ENCODE peak calls at places on chromosomes 6 and 20, in eight cellular contexts. Q is cardiac fibroblast; K is fibroblast of villous mesenchyme; J is CD8-positive, alpha-beta T cell; D is BJ; C is neural crest cell; I is IMR-90; P is AG10803. R is an unnamed sample.

GRCh38 chr6:49556429-49556837 is 6.0 kb downstream of the C6orf141 start:
- DNase-seq in I (peak; percentile 9), J (no peak), P (peak; percentile 33), K (peak; percentile 68), C (no peak), Q (peak; percentile 55), D (peak; percentile 11), R (peak; percentile 75)

GRCh38 chr6:116170358-116171057 is 44.6 kb upstream of the COL10A1 start:
- DNase-seq in C (no peak), D (no peak), I (no peak), K (no peak), P (no peak), J (no peak), Q (no peak), R (no peak)

GRCh38 chr6:43405354-43405753 is 22.0 kb upstream of the ABCC10 start:
- DNase-seq in D (no peak), K (peak; percentile 25), C (no peak), I (no peak), J (no peak), Q (peak; percentile 17), P (no peak), R (no peak)

GRCh38 chr6:166005846-166006592 is 161.6 kb downstream of the TBXT start:
- DNase-seq in K (peak; percentile 87), P (peak; percentile 70), D (no peak), C (peak; percentile 56), Q (peak; percentile 89), I (peak; percentile 94), J (no peak), R (peak; percentile 72)

GRCh38 chr6:63533026-63533425 is 39.3 kb upstream of the LOC128125822 start:
- DNase-seq in J (no peak), D (no peak), P (no peak), Q (no peak), C (no peak), K (no peak), I (no peak), R (no peak)

GRCh38 chr6:1424306-1424927 is 35.0 kb downstream of the FOXF2 start:
- DNase-seq in C (peak; percentile 31), Q (peak; percentile 65), J (no peak), P (peak; percentile 71), I (peak; percentile 77), K (peak; percentile 57), D (no peak), R (peak; percentile 54)

GRCh38 chr6:99711925-99712324 is 105.3 kb downstream of the PRDM13 start:
- DNase-seq in D (no peak), I (no peak), Q (no peak), C (no peak), P (no peak), K (no peak), J (no peak), R (no peak)

GRCh38 chr6:29834564-29835436 is 7.2 kb downstream of the HLA-G start:
- DNase-seq in J (peak; percentile 77), Q (peak; percentile 26), C (peak; percentile 48), P (peak; percentile 8), K (no peak), I (no peak), D (no peak), R (peak; percentile 73)

GRCh38 chr6:168420084-168420483 is 20.9 kb upstream of the SMOC2 start:
- DNase-seq in C (no peak), K (no peak), P (no peak), J (peak; percentile 37), D (no peak), I (no peak), Q (no peak), R (no peak)

GRCh38 chr6:138103876-138104275 is 3.3 kb downstream of the PERP start:
- DNase-seq in Q (no peak), J (no peak), K (no peak), C (no peak), P (no peak), D (no peak), I (no peak), R (no peak)

GRCh38 chr6:56359201-56359899 is 112.0 kb upstream of the COL21A1 start:
- DNase-seq in K (peak; percentile 81), D (no peak), Q (peak; percentile 84), P (peak; percentile 72), J (peak; percentile 57), I (peak; percentile 79), C (peak; percentile 68), R (peak; percentile 65)
- TF ChIP-seq CTCF in K (peak; percentile 83), D (peak; percentile 59), Q (peak; percentile 63), P (peak; percentile 87), J (peak; percentile 77), I (peak; percentile 88), C (peak; percentile 89), R (peak; percentile 65)

GRCh38 chr6:132948889-132949288 is 134.5 kb downstream of the RPS12 start:
- DNase-seq in J (no peak), P (no peak), I (no peak), K (no peak), C (no peak), D (no peak), Q (no peak), R (no peak)
- TF ChIP-seq CTCF in J (no peak), P (no peak), I (no peak), K (no peak), C (no peak), D (no peak), Q (no peak), R (no peak)

GRCh38 chr6:128767150-128767549 is 115.8 kb upstream of the LAMA2 start:
- DNase-seq in I (no peak), P (no peak), D (no peak), Q (no peak), K (no peak), C (no peak), J (no peak), R (no peak)

GRCh38 chr6:128763599-128764300 is 119.2 kb upstream of the LAMA2 start:
- DNase-seq in C (no peak), P (no peak), Q (no peak), K (no peak), J (no peak), I (no peak), D (no peak), R (no peak)

GRCh38 chr6:128768187-128768586 is 114.8 kb upstream of the LAMA2 start:
- DNase-seq in P (no peak), K (no peak), I (no peak), J (no peak), D (no peak), C (no peak), Q (no peak), R (no peak)

DNA sequence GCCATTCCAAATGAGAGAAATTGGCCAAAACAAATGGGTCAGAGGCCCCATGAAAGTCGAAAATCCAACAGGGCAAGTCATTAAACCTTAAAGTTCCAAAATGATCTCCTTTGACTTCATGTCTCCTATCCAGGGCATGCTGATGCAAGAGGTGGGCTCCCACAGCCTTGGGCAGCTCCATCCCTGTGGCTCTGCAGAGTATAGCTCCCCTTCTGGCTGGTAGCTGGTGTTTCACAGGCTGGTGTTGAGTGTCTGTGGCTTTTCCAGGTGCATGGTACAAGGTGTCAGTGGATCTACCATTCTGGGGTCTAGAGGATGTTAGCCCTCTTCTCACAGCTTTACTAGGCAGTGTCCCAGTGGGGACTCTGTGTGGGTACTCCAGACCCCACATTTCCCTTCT is 115.2 kb upstream of the LAMA2 start:
- DNase-seq in P (no peak), Q (no peak), C (no peak), J (no peak), D (no peak), K (no peak), I (no peak), R (no peak)
- TF ChIP-seq CTCF in P (no peak), Q (no peak), C (no peak), J (no peak), D (no peak), K (no peak), I (no peak), R (no peak)

DNA sequence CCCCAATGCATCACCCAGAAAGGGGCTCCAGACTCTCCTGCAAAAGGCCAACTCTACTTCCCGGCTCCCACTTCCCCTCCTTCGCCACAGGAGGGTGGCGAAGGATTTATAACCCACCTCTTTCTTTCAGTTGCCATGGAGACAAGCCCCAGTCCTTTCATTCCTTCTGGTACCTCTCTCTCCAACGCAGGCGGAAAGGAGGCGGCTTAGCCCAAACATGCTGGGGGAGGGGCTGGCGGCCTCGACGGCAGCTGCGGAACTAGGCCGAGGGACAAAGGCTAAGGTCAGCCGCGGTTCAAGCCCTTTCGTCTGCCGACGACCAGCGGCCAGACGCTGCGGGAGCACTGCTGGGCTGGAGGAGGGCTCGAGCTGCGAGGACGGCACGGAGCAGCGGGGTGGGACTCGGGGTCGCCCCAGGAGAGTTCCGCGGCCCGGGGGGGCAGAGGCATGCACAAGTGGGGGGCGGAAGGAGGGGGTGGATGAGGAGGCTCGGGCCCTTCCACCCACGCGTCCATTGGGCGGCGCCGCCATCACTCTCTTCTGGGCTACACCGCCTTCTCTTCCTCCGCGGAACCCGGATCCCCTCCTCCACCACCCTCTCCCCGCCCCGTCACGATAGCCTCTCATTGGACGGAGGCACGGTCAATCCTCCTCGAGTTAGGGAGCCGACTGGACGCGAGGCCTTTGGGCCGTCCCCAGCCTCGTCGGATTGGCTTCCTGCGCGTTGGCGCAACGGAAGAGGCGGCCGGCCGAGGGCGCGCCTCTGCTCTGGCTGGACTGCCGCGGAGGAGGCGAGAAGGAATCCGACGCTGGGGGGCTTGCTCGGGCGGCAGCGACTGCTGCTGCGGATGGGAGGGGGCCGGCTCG is at the start of gene PANK2:
- DNase-seq in C (peak; percentile 97), Q (peak; percentile 100), I (peak; percentile 98), D (peak; percentile 95), P (peak; percentile 99), K (peak; percentile 99), J (peak; percentile 98), R (peak; percentile 95)
- TF ChIP-seq CTCF in C (peak; percentile 60), Q (peak; percentile 67), I (peak; percentile 66), D (peak; percentile 46), P (peak; percentile 48), K (peak; percentile 59), J (no peak), R (no peak)

GRCh38 chr6:26493258-26493657 is 6.8 kb upstream of the BTN1A1 start:
- DNase-seq in P (peak; percentile 28), C (no peak), J (no peak), I (peak; percentile 55), D (no peak), Q (peak; percentile 51), K (peak; percentile 47), R (no peak)
- TF ChIP-seq CTCF in P (peak; percentile 30), C (peak; percentile 46), J (peak; percentile 31), I (peak; percentile 38), D (peak; percentile 19), Q (peak; percentile 28), K (peak; percentile 47), R (no peak)

GRCh38 chr20:59403962-59404314 is 103.5 kb downstream of the EDN3 start:
- DNase-seq in J (no peak), P (no peak), K (no peak), Q (no peak), C (no peak), D (no peak), I (no peak), R (no peak)
- TF ChIP-seq CTCF in J (peak; percentile 31), P (no peak), K (peak; percentile 0), Q (no peak), C (no peak), D (no peak), I (no peak), R (no peak)

R was measured in Calu3.